ENCODE peak calls at places on chromosomes 13 and 19, in seven cellular contexts. T is naive thymus-derived CD4-positive, alpha-beta T cell; U is mammary epithelial cell; J is ovary; O is tibial nerve; E is adrenal gland; R is cardiac muscle cell. L is an unnamed sample. For H3K4me1, the result is how much of the 10 kb centered on the place peaks cover.

GRCh38 chr13:43657485-43657884 is 129.3 kb downstream of the ENOX1 start:
- DNase-seq in T (no peak), U (no peak), J (no peak), O (no peak), E (no peak), R (no peak), L (no peak)

GRCh38 chr13:18212873-18213272 is 968.8 kb downstream of the TUBA3C start:
- DNase-seq in T (no peak), U (no peak), J (no peak), O (peak), E (peak), R (peak), L (no peak)

GRCh38 chr19:49835562-49835961 is 15.4 kb upstream of the PTOV1 start:
- DNase-seq in T (no peak), U (no peak), J (no peak), O (no peak), E (no peak), R (no peak), L (no peak)

GRCh38 chr19:43634877-43635560 is 4.6 kb downstream of the CADM4 start:
- DNase-seq in T (no peak), U (no peak), J (peak), O (no peak), E (peak), R (peak), L (no peak)

GRCh38 chr13:84352946-84353345 is 470.7 kb upstream of the SLITRK1 start:
- DNase-seq in T (no peak), U (no peak), J (no peak), O (no peak), E (no peak), R (no peak), L (no peak)

GRCh38 chr19:38514812-38515633 is 81.5 kb downstream of the RYR1 start:
- DNase-seq in T (peak), U (peak), J (peak), O (peak), E (peak), R (peak), L (peak)

GRCh38 chr13:42102961-42103688 is 54.7 kb downstream of the DGKH start:
- DNase-seq in T (no peak), U (peak), J (no peak), O (no peak), E (no peak), R (no peak), L (no peak)

GRCh38 chr13:105466376-105466775 is 1069.1 kb downstream of the EFNB2 start:
- DNase-seq in T (no peak), U (no peak), J (no peak), O (no peak), E (no peak), R (no peak), L (no peak)

GRCh38 chr13:30616927-30617314 is 799 bp upstream of the USPL1 start:
- DNase-seq in T (no peak), U (peak), J (no peak), O (peak), E (peak), R (peak), L (peak)

GRCh38 chr13:111115841-111116500 is 861 bp downstream of the ARHGEF7 start:
- DNase-seq in T (no peak), U (no peak), J (peak), O (peak), E (peak), R (peak), L (peak)

GRCh38 chr19:35040474-35040825 is 1.1 kb upstream of the HPN start:
- DNase-seq in T (no peak), U (no peak), J (peak), O (no peak), E (no peak), R (no peak), L (no peak)
- H3K4me1 ChIP-seq in T (under half), U (under half), J (under half), O (half or more), E (under half), R (under half), L (under half)

DNA sequence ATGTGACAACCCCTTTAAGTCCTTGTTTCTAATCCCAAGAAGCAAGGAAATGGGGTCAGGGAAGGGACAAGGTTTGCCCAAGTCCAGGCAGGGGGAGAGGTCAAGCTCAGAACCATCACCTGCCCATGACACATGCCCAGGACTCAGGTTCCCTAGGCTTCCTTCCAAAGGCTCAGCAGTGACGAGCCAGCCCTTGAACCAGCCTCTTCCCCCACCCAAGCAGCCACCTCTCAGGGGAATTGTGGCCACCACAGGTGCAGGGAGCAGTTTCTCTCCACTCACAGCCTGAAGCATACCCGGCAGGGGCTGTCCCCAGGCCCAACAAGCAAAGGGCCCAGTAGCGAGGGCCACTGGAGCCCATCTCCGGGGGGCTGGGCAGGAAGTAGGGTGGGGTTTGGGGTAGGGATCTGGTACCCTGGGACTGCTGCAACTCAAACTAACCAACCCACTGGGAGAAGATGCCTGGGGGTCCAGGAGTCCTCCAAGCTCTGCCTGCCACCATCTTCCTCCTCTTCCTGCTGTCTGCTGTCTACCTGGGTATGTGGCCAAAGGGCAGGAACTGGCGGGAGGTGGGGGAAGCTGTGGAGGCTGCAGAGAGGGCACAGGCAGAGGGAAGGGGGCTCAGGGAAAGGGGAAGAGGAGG is at the start of gene CD79A:
- DNase-seq in T (no peak), U (no peak), J (no peak), O (no peak), E (no peak), R (no peak), L (no peak)
- H3K4me1 ChIP-seq in T (half or more), U (under half), J (under half), O (under half), E (under half), R (under half), L (under half)

DNA sequence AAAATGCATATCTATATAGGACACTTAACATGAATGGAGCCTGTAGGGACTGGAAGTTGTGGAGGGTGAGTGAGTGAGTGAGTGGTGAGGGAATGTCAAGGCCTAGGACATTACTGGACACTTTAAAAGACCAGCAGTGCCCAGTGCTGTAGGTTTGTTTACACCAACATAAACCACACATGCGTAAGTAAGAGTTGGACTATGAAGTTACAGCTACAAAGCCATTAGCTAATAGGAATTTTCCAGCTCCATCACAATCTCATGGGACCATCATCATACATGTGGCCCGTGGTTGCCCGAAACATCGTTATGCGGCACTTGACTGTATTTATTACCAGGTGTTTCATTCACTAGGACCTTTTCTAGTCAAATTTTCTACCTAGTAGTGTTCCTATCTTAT is 49.2 kb downstream of the LATS2 start:
- DNase-seq in T (no peak), U (no peak), J (peak), O (no peak), E (no peak), R (no peak), L (no peak)
- H3K4me1 ChIP-seq in T (under half), U (under half), J (under half), O (half or more), E (under half), R (under half), L (under half)

GRCh38 chr19:46739290-46739771 is 6.5 kb upstream of the FKRP start:
- DNase-seq in T (no peak), U (no peak), J (peak), O (no peak), E (no peak), R (no peak), L (peak)
- H3K4me1 ChIP-seq in T (under half), U (under half), J (under half), O (half or more), E (under half), R (under half), L (half or more)

GRCh38 chr19:2089727-2090053 is 6.4 kb downstream of the MOB3A start:
- DNase-seq in T (no peak), U (no peak), J (no peak), O (no peak), E (no peak), R (no peak), L (no peak)
- H3K4me1 ChIP-seq in T (half or more), U (half or more), J (under half), O (half or more), E (under half), R (under half), L (half or more)